ENCODE peak calls at places on chromosomes 6 and 20, in five cellular contexts. One of them, this sample, is unnamed.

GRCh38 chr6:1388927-1389790 is at the start of gene FOXF2:
- DNase-seq in sigmoid colon: peak
- DNase-seq in fibroblast of lung: peak
- DNase-seq in colonic mucosa: no peak
- DNase-seq in heart right ventricle: no peak
- DNase-seq in this sample: no peak

GRCh38 chr6:6597682-6598081 is 9.2 kb downstream of the LY86 start:
- DNase-seq in sigmoid colon: no peak
- DNase-seq in fibroblast of lung: no peak
- DNase-seq in colonic mucosa: no peak
- DNase-seq in heart right ventricle: no peak
- DNase-seq in this sample: no peak

GRCh38 chr6:134446228-134446848 is 128.4 kb upstream of the SGK1 start:
- DNase-seq in sigmoid colon: no peak
- DNase-seq in fibroblast of lung: peak
- DNase-seq in colonic mucosa: no peak
- DNase-seq in heart right ventricle: no peak
- DNase-seq in this sample: no peak

GRCh38 chr6:8429821-8430220 is 5.5 kb downstream of the SLC35B3 start:
- DNase-seq in sigmoid colon: no peak
- DNase-seq in fibroblast of lung: no peak
- DNase-seq in colonic mucosa: no peak
- DNase-seq in heart right ventricle: no peak
- DNase-seq in this sample: no peak

GRCh38 chr20:36645998-36646397 is at the start of gene SLA2:
- DNase-seq in sigmoid colon: no peak
- DNase-seq in fibroblast of lung: no peak
- DNase-seq in colonic mucosa: peak
- DNase-seq in heart right ventricle: no peak
- DNase-seq in this sample: no peak

GRCh38 chr20:51563597-51564332 is 21.2 kb upstream of the NFATC2 start:
- DNase-seq in sigmoid colon: peak
- DNase-seq in fibroblast of lung: peak
- DNase-seq in colonic mucosa: peak
- DNase-seq in heart right ventricle: peak
- DNase-seq in this sample: peak

GRCh38 chr6:108565893-108566292 is 5.2 kb downstream of the FOXO3 start:
- DNase-seq in sigmoid colon: peak
- DNase-seq in fibroblast of lung: peak
- DNase-seq in colonic mucosa: peak
- DNase-seq in heart right ventricle: peak
- DNase-seq in this sample: no peak

GRCh38 chr6:22838346-22838745 is 269.0 kb downstream of the HDGFL1 start:
- DNase-seq in sigmoid colon: no peak
- DNase-seq in fibroblast of lung: peak
- DNase-seq in colonic mucosa: no peak
- DNase-seq in heart right ventricle: no peak
- DNase-seq in this sample: no peak

GRCh38 chr6:158002951-158003853 is 21.5 kb downstream of the SYNJ2 start:
- DNase-seq in sigmoid colon: peak
- DNase-seq in fibroblast of lung: peak
- DNase-seq in colonic mucosa: peak
- DNase-seq in heart right ventricle: peak
- DNase-seq in this sample: no peak

GRCh38 chr6:50602191-50602810 is 111.0 kb upstream of the TFAP2D start:
- DNase-seq in sigmoid colon: no peak
- DNase-seq in fibroblast of lung: peak
- DNase-seq in colonic mucosa: no peak
- DNase-seq in heart right ventricle: no peak
- DNase-seq in this sample: peak

GRCh38 chr6:118917550-118918321 is 17.2 kb downstream of the MCM9 start:
- DNase-seq in sigmoid colon: no peak
- DNase-seq in fibroblast of lung: no peak
- DNase-seq in colonic mucosa: no peak
- DNase-seq in heart right ventricle: no peak
- DNase-seq in this sample: no peak

GRCh38 chr6:116221931-116222330 is 31.9 kb downstream of the TSPYL4 start:
- DNase-seq in sigmoid colon: no peak
- DNase-seq in fibroblast of lung: no peak
- DNase-seq in colonic mucosa: no peak
- DNase-seq in heart right ventricle: no peak
- DNase-seq in this sample: no peak

GRCh38 chr6:134680021-134680420 is 269.9 kb downstream of the ALDH8A1 start:
- DNase-seq in sigmoid colon: no peak
- DNase-seq in fibroblast of lung: no peak
- DNase-seq in colonic mucosa: no peak
- DNase-seq in heart right ventricle: no peak
- DNase-seq in this sample: no peak

GRCh38 chr6:72350256-72350875 is 271.5 kb upstream of the KCNQ5 start:
- DNase-seq in sigmoid colon: no peak
- DNase-seq in fibroblast of lung: no peak
- DNase-seq in colonic mucosa: no peak
- DNase-seq in heart right ventricle: no peak
- DNase-seq in this sample: no peak

GRCh38 chr6:4316867-4317400 is 181.6 kb upstream of the ECI2 start:
- DNase-seq in sigmoid colon: no peak
- DNase-seq in fibroblast of lung: peak
- DNase-seq in colonic mucosa: peak
- DNase-seq in heart right ventricle: peak
- DNase-seq in this sample: peak

GRCh38 chr20:57662028-57662312 is 41.7 kb upstream of the ZBP1 start:
- DNase-seq in sigmoid colon: no peak
- DNase-seq in fibroblast of lung: no peak
- DNase-seq in colonic mucosa: peak
- DNase-seq in heart right ventricle: no peak
- DNase-seq in this sample: no peak

GRCh38 chr6:51541847-51542246 is 545.6 kb downstream of the PKHD1 start:
- DNase-seq in sigmoid colon: no peak
- DNase-seq in fibroblast of lung: no peak
- DNase-seq in colonic mucosa: no peak
- DNase-seq in heart right ventricle: no peak
- DNase-seq in this sample: peak

GRCh38 chr6:130760006-130760405 is 67.2 kb upstream of the SMLR1 start:
- DNase-seq in sigmoid colon: no peak
- DNase-seq in fibroblast of lung: peak
- DNase-seq in colonic mucosa: no peak
- DNase-seq in heart right ventricle: no peak
- DNase-seq in this sample: peak

GRCh38 chr20:23217023-23217422 is 130.9 kb upstream of the CD93 start:
- DNase-seq in sigmoid colon: no peak
- DNase-seq in fibroblast of lung: no peak
- DNase-seq in colonic mucosa: no peak
- DNase-seq in heart right ventricle: no peak
- DNase-seq in this sample: no peak

GRCh38 chr6:87848616-87849015 is 146.6 kb upstream of the AKIRIN2 start:
- DNase-seq in sigmoid colon: no peak
- DNase-seq in fibroblast of lung: no peak
- DNase-seq in colonic mucosa: peak
- DNase-seq in heart right ventricle: peak
- DNase-seq in this sample: peak

GRCh38 chr6:170429457-170429856 is 122.9 kb downstream of the FAM120B start:
- DNase-seq in sigmoid colon: no peak
- DNase-seq in fibroblast of lung: peak
- DNase-seq in colonic mucosa: no peak
- DNase-seq in heart right ventricle: no peak
- DNase-seq in this sample: no peak
- H3K27ac ChIP-seq in sigmoid colon: no peak
- H3K27ac ChIP-seq in fibroblast of lung: no peak
- H3K27ac ChIP-seq in colonic mucosa: no peak
- H3K27ac ChIP-seq in heart right ventricle: no peak
- H3K27ac ChIP-seq in this sample: no peak

GRCh38 chr20:46023148-46023484 is 5.9 kb upstream of the SLC12A5 start:
- DNase-seq in sigmoid colon: no peak
- DNase-seq in fibroblast of lung: no peak
- DNase-seq in colonic mucosa: no peak
- DNase-seq in heart right ventricle: no peak
- DNase-seq in this sample: no peak
- TF ChIP-seq CTCF in sigmoid colon: no peak
- TF ChIP-seq CTCF in fibroblast of lung: no peak
- TF ChIP-seq CTCF in colonic mucosa: no peak
- TF ChIP-seq CTCF in heart right ventricle: no peak
- TF ChIP-seq CTCF in this sample: peak

GRCh38 chr6:26025047-26025893 is 62.0 kb upstream of the HFE start:
- DNase-seq in sigmoid colon: peak
- DNase-seq in fibroblast of lung: peak
- DNase-seq in colonic mucosa: no peak
- DNase-seq in heart right ventricle: peak
- DNase-seq in this sample: no peak
- H3K27ac ChIP-seq in sigmoid colon: peak
- H3K27ac ChIP-seq in fibroblast of lung: peak
- H3K27ac ChIP-seq in colonic mucosa: peak
- H3K27ac ChIP-seq in heart right ventricle: peak
- H3K27ac ChIP-seq in this sample: peak

GRCh38 chr6:21496275-21496674 is 97.3 kb upstream of the SOX4 start:
- DNase-seq in sigmoid colon: no peak
- DNase-seq in fibroblast of lung: peak
- DNase-seq in colonic mucosa: no peak
- DNase-seq in heart right ventricle: no peak
- DNase-seq in this sample: no peak
- TF ChIP-seq CTCF in sigmoid colon: no peak
- TF ChIP-seq CTCF in fibroblast of lung: no peak
- TF ChIP-seq CTCF in colonic mucosa: no peak
- TF ChIP-seq CTCF in heart right ventricle: no peak
- TF ChIP-seq CTCF in this sample: no peak